ENCODE peak calls at places on chromosomes 2 and 18, in nine cellular contexts. Q is kidney, R is breast epithelium, X is HCT116, O is fibroblast of lung, N is RWPE1, H is SJSA1, D is SK-N-SH, P is mammary epithelial cell. V is an unnamed sample.

GRCh38 chr18:41940506-41941215 is 14.4 kb upstream of the PIK3C3 start:
- DNase-seq in Q (no peak), R (no peak), X (no peak), O (peak), N (no peak), H (no peak), D (no peak), P (peak), V (peak)

GRCh38 chr2:16034975-16035746 is 94.8 kb downstream of the MYCN start:
- DNase-seq in Q (no peak), R (no peak), X (no peak), O (no peak), N (no peak), H (no peak), D (no peak), P (no peak), V (no peak)

GRCh38 chr2:20675701-20676352 is 8.9 kb downstream of the GDF7 start:
- DNase-seq in Q (peak), R (no peak), X (no peak), O (no peak), N (peak), H (no peak), D (no peak), P (no peak), V (no peak)

GRCh38 chr18:59737776-59738295 is 40.6 kb upstream of the CCBE1 start:
- DNase-seq in Q (no peak), R (no peak), X (no peak), O (no peak), N (no peak), H (no peak), D (no peak), P (no peak), V (no peak)

GRCh38 chr2:160918909-160919503 is 241.2 kb upstream of the TANK start:
- DNase-seq in Q (peak), R (no peak), X (peak), O (peak), N (peak), H (no peak), D (no peak), P (peak), V (no peak)

GRCh38 chr18:27789406-27789805 is 387.5 kb downstream of the CDH2 start:
- DNase-seq in Q (no peak), R (no peak), X (no peak), O (no peak), N (peak), H (no peak), D (no peak), P (peak), V (peak)

GRCh38 chr2:241007880-241008710 is 9.7 kb downstream of the SNED1 start:
- DNase-seq in Q (peak), R (peak), X (no peak), O (no peak), N (no peak), H (peak), D (no peak), P (no peak), V (no peak)

GRCh38 chr2:108988076-108988795 is 784 bp downstream of the EDAR start:
- DNase-seq in Q (no peak), R (no peak), X (no peak), O (no peak), N (no peak), H (no peak), D (no peak), P (peak), V (no peak)

GRCh38 chr18:3852321-3852720 is 402.3 kb downstream of the TGIF1 start:
- DNase-seq in Q (no peak), R (no peak), X (no peak), O (no peak), N (no peak), H (no peak), D (no peak), P (no peak), V (no peak)

GRCh38 chr2:135256531-135257258 is 204.6 kb downstream of the RAB3GAP1 start:
- DNase-seq in Q (no peak), R (no peak), X (no peak), O (peak), N (no peak), H (no peak), D (no peak), P (peak), V (peak)

GRCh38 chr18:21739604-21740473 is 753 bp upstream of the MIB1 start:
- DNase-seq in Q (peak), R (no peak), X (no peak), O (no peak), N (peak), H (no peak), D (peak), P (no peak), V (no peak)

GRCh38 chr2:11867926-11868325 is 121.5 kb downstream of the LPIN1 start:
- DNase-seq in Q (no peak), R (no peak), X (no peak), O (no peak), N (peak), H (no peak), D (no peak), P (peak), V (peak)

GRCh38 chr18:54880706-54881105 is 52.4 kb downstream of the RAB27B start:
- DNase-seq in Q (no peak), R (no peak), X (no peak), O (peak), N (peak), H (no peak), D (peak), P (peak), V (peak)

GRCh38 chr2:9951522-9952285 is at the start of gene GRHL1:
- DNase-seq in Q (peak), R (peak), X (peak), O (peak), N (peak), H (peak), D (peak), P (peak), V (peak)

GRCh38 chr18:8791171-8791651 is 85.9 kb downstream of the MTCL1 start:
- DNase-seq in Q (no peak), R (no peak), X (no peak), O (no peak), N (no peak), H (no peak), D (peak), P (peak), V (no peak)

GRCh38 chr2:132911726-132912724 is 242.0 kb upstream of the LYPD1 start:
- DNase-seq in Q (no peak), R (no peak), X (no peak), O (peak), N (no peak), H (no peak), D (peak), P (no peak), V (no peak)

GRCh38 chr18:62329676-62330454 is 4.8 kb downstream of the TNFRSF11A start:
- DNase-seq in Q (no peak), R (peak), X (no peak), O (peak), N (no peak), H (no peak), D (no peak), P (no peak), V (peak)

GRCh38 chr2:61135510-61135909 is 26.5 kb upstream of the C2orf74 start:
- DNase-seq in Q (no peak), R (no peak), X (peak), O (peak), N (peak), H (no peak), D (peak), P (peak), V (no peak)

GRCh38 chr2:85560812-85561279 is 447 bp downstream of the GGCX start:
- DNase-seq in Q (no peak), R (no peak), X (no peak), O (no peak), N (no peak), H (no peak), D (no peak), P (no peak), V (no peak)

GRCh38 chr2:174965992-174966789 is 39.0 kb downstream of the CHN1 start:
- DNase-seq in Q (no peak), R (no peak), X (no peak), O (peak), N (no peak), H (no peak), D (no peak), P (no peak), V (no peak)

GRCh38 chr2:166764216-166764615 is 124.1 kb upstream of the XIRP2 start:
- DNase-seq in Q (no peak), R (no peak), X (no peak), O (no peak), N (no peak), H (no peak), D (no peak), P (no peak), V (no peak)
- H3K27ac ChIP-seq in Q (no peak), R (no peak), X (no peak), O (no peak), N (no peak), H (no peak), D (no peak), P (no peak), V (no peak)

DNA sequence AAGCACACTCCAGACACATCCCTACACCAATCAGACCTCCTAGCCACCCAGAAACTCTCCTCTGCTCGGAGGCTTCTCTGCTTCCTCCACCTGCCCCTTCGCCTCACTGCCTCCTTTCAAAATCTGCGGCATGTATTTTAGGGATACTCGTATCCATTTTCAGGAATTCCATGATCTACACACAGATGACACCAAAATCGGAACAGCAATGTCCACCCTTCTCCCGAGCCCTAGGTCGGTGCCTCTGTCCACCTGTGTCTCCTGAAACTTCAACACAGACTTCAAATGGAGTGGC is 1.4 kb upstream of the SH3BP4 start:
- DNase-seq in Q (no peak), R (no peak), X (no peak), O (no peak), N (no peak), H (no peak), D (no peak), P (no peak), V (no peak)
- H3K27ac ChIP-seq in Q (no peak), R (peak), X (no peak), O (peak), N (peak), H (peak), D (no peak), P (peak), V (peak)

DNA sequence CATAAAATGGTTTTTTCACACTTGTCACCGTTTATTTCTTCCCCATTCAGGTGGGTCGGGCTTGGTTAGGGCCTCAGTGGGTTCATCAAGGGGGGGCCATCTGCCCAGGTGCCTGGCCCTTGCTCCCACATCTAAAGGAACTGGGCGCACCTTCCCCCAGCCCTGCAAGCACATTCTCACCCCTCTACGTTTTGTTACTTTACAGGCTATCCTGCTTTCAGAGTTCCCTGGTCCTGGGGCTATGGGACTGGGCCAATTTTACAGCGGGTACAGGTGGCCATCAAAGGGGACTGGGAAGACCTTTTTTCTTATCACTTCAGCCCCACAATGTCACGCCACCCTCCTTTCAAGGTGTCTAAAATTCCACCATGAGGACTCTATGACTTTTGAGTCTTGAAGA is 71.8 kb upstream of the HAAO start:
- DNase-seq in Q (no peak), R (no peak), X (no peak), O (no peak), N (no peak), H (no peak), D (no peak), P (no peak), V (no peak)
- H3K27ac ChIP-seq in Q (no peak), R (no peak), X (no peak), O (no peak), N (no peak), H (no peak), D (no peak), P (no peak), V (no peak)

GRCh38 chr2:207892676-207893402 is 123.1 kb upstream of the FZD5 start:
- DNase-seq in Q (no peak), R (no peak), X (no peak), O (peak), N (no peak), H (no peak), D (no peak), P (no peak), V (no peak)

GRCh38 chr2:207896525-207897295 is 127.0 kb upstream of the FZD5 start:
- DNase-seq in Q (no peak), R (no peak), X (no peak), O (no peak), N (peak), H (no peak), D (peak), P (no peak), V (no peak)

GRCh38 chr2:207895236-207895860 is 125.6 kb upstream of the FZD5 start:
- DNase-seq in Q (no peak), R (no peak), X (no peak), O (no peak), N (no peak), H (no peak), D (no peak), P (no peak), V (no peak)

GRCh38 chr2:207887570-207887969 is 117.9 kb upstream of the FZD5 start:
- DNase-seq in Q (no peak), R (no peak), X (no peak), O (no peak), N (no peak), H (no peak), D (no peak), P (no peak), V (no peak)

DNA sequence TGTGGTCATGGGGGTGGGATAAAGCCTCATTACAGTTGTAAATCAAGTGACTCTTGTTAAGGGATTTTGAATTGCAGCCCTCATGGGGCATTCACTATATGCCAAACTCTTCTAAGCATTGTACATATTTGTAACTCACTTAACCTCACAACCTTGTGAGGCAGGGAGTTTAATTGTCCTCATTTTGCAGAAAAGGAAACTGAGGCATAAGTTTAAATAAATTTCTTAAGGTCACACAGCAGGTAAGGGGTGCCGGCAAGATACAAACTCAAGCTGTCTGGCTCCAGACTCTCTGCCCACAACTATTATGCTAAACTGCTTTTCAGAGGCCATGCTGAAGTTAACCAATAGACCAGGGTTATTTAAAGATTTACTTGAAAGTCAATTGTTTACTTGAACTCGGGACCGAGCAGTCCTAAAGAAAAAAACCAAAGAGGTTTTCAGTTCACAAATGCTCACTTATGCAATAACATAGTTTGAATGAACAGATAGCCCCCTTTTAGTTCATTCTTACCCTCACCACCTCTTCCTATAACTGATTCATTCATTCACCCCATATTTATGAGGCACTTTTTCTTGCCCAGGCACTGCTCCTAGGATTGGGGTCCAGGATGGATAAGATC is 121.6 kb upstream of the FZD5 start:
- DNase-seq in Q (no peak), R (no peak), X (no peak), O (no peak), N (no peak), H (no peak), D (no peak), P (no peak), V (no peak)
- H3K27ac ChIP-seq in Q (no peak), R (no peak), X (no peak), O (no peak), N (no peak), H (no peak), D (no peak), P (no peak), V (no peak)

GRCh38 chr2:182618672-182619079 is 97.4 kb upstream of the DNAJC10 start:
- DNase-seq in Q (no peak), R (no peak), X (no peak), O (peak), N (no peak), H (no peak), D (no peak), P (no peak), V (no peak)
- H3K27ac ChIP-seq in Q (no peak), R (no peak), X (no peak), O (no peak), N (no peak), H (peak), D (peak), P (no peak), V (peak)

V was measured in epithelial cell of prostate.